ENCODE peak calls at places on chromosomes 5 and 9, in seven cellular contexts. E is MM.1S, F is bronchial epithelial cell, J is adipocyte, K is occipital lobe, T is posterior vena cava, W is KBM-7. U is an unnamed sample.

GRCh38 chr5:53373420-53374188 is 106.8 kb upstream of the FST start:
- DNase-seq in E (no peak), F (peak; percentile 62), J (no peak), K (no peak), T (no peak), W (peak; percentile 19), U (no peak)

GRCh38 chr5:98428806-98429205 is 344.7 kb upstream of the RGMB start:
- DNase-seq in E (peak; percentile 90), F (no peak), J (peak; percentile 87), K (no peak), T (no peak), W (no peak), U (no peak)

GRCh38 chr5:83453937-83454336 is 17.6 kb upstream of the VCAN start:
- DNase-seq in E (no peak), F (no peak), J (no peak), K (no peak), T (no peak), W (no peak), U (no peak)

GRCh38 chr5:176817864-176818377 is 7.6 kb downstream of the UNC5A start:
- DNase-seq in E (no peak), F (no peak), J (peak; percentile 34), K (no peak), T (peak; percentile 78), W (peak; percentile 52), U (no peak)

GRCh38 chr5:93359296-93359957 is 221.6 kb downstream of the NR2F1-AS1 start:
- DNase-seq in E (no peak), F (peak; percentile 84), J (peak; percentile 82), K (no peak), T (no peak), W (peak; percentile 23), U (no peak)

GRCh38 chr9:109966643-109967368 is 186.8 kb downstream of the PALM2AKAP2 start:
- DNase-seq in E (no peak), F (no peak), J (no peak), K (no peak), T (no peak), W (no peak), U (no peak)

GRCh38 chr5:149632311-149633251 is 51.3 kb downstream of the ARHGEF37 start:
- DNase-seq in E (no peak), F (peak; percentile 98), J (peak; percentile 44), K (no peak), T (no peak), W (no peak), U (no peak)

GRCh38 chr5:115472601-115473000 is 72.0 kb downstream of the FEM1C start:
- DNase-seq in E (no peak), F (no peak), J (no peak), K (no peak), T (no peak), W (peak; percentile 9), U (no peak)

GRCh38 chr5:23208959-23209431 is 298.4 kb upstream of the PRDM9 start:
- DNase-seq in E (peak; percentile 74), F (peak; percentile 73), J (peak; percentile 10), K (no peak), T (no peak), W (peak; percentile 87), U (peak; percentile 93)

GRCh38 chr9:89600831-89601230 is 4.0 kb upstream of the GADD45G start:
- DNase-seq in E (no peak), F (no peak), J (no peak), K (no peak), T (peak; percentile 61), W (no peak), U (no peak)

GRCh38 chr5:38603691-38604090 is 47.2 kb upstream of the LIFR start:
- DNase-seq in E (no peak), F (no peak), J (no peak), K (no peak), T (no peak), W (no peak), U (no peak)

GRCh38 chr5:14156611-14157493 is 13.7 kb downstream of the TRIO start:
- DNase-seq in E (no peak), F (peak; percentile 98), J (peak; percentile 91), K (no peak), T (no peak), W (peak; percentile 58), U (no peak)

GRCh38 chr5:5276471-5276870 is 136.3 kb downstream of the ADAMTS16 start:
- DNase-seq in E (no peak), F (no peak), J (no peak), K (no peak), T (no peak), W (no peak), U (no peak)

GRCh38 chr5:142012792-142013388 is at the start of gene GNPDA1:
- DNase-seq in E (peak; percentile 90), F (peak; percentile 53), J (peak; percentile 92), K (peak; percentile 66), T (peak; percentile 95), W (peak; percentile 33), U (peak; percentile 85)

GRCh38 chr9:132268725-132269352 is 85.9 kb downstream of the SETX start:
- DNase-seq in E (peak; percentile 70), F (peak; percentile 3), J (peak; percentile 82), K (peak; percentile 38), T (peak; percentile 86), W (peak; percentile 87), U (peak; percentile 89)

GRCh38 chr5:80569086-80569960 is 757 bp downstream of the ANKRD34B start:
- DNase-seq in E (no peak), F (no peak), J (peak; percentile 10), K (no peak), T (no peak), W (no peak), U (no peak)

GRCh38 chr5:88884435-88884877 is 1.5 kb upstream of the MEF2C start:
- DNase-seq in E (peak; percentile 51), F (peak; percentile 18), J (no peak), K (no peak), T (no peak), W (peak; percentile 83), U (peak; percentile 68)

GRCh38 chr9:33230756-33231691 is 8.9 kb upstream of the SPINK4 start:
- DNase-seq in E (peak; percentile 0), F (peak; percentile 75), J (no peak), K (no peak), T (no peak), W (no peak), U (no peak)

GRCh38 chr5:147578228-147579024 is 68.6 kb upstream of the DPYSL3 start:
- DNase-seq in E (peak; percentile 41), F (peak; percentile 59), J (peak; percentile 89), K (no peak), T (no peak), W (peak; percentile 29), U (peak; percentile 51)

GRCh38 chr5:99449786-99450185 is 521.0 kb upstream of the CHD1 start:
- DNase-seq in E (no peak), F (peak; percentile 7), J (no peak), K (no peak), T (no peak), W (peak; percentile 20), U (no peak)

GRCh38 chr9:121698627-121699270 is 47.3 kb downstream of the DAB2IP start:
- DNase-seq in E (no peak), F (no peak), J (peak; percentile 73), K (no peak), T (no peak), W (no peak), U (no peak)

GRCh38 chr5:174618589-174618988 is 105.8 kb upstream of the MSX2 start:
- DNase-seq in E (no peak), F (no peak), J (no peak), K (no peak), T (no peak), W (no peak), U (no peak)

GRCh38 chr5:40682431-40683017 is 2.8 kb downstream of the PTGER4 start:
- DNase-seq in E (no peak), F (no peak), J (no peak), K (no peak), T (no peak), W (no peak), U (no peak)

GRCh38 chr9:90641868-90642558 is 611 bp downstream of the DIRAS2 start:
- DNase-seq in E (no peak), F (no peak), J (no peak), K (peak; percentile 5), T (no peak), W (no peak), U (no peak)

GRCh38 chr5:53908752-53909151 is 348.3 kb downstream of the NDUFS4 start:
- DNase-seq in E (no peak), F (peak; percentile 80), J (no peak), K (no peak), T (no peak), W (no peak), U (no peak)

GRCh38 chr5:110112355-110112754 is 422.6 kb downstream of the MAN2A1 start:
- DNase-seq in E (no peak), F (no peak), J (no peak), K (no peak), T (no peak), W (no peak), U (no peak)

GRCh38 chr5:1068204-1068894 is 43.5 kb downstream of the SLC12A7 start:
- DNase-seq in E (no peak), F (no peak), J (no peak), K (no peak), T (no peak), W (no peak), U (no peak)

GRCh38 chr9:92486371-92486770 is 4.1 kb upstream of the ASPN start:
- DNase-seq in E (no peak), F (no peak), J (no peak), K (no peak), T (no peak), W (no peak), U (no peak)

GRCh38 chr9:3980771-3981170 is 319.1 kb downstream of the GLIS3 start:
- DNase-seq in E (no peak), F (peak; percentile 8), J (peak; percentile 56), K (no peak), T (no peak), W (no peak), U (no peak)

GRCh38 chr9:99859395-99859980 is 37.8 kb downstream of the NR4A3 start:
- DNase-seq in E (no peak), F (peak; percentile 58), J (no peak), K (no peak), T (no peak), W (no peak), U (no peak)

GRCh38 chr9:18396102-18396728 is 77.7 kb upstream of the ADAMTSL1 start:
- DNase-seq in E (no peak), F (peak; percentile 27), J (no peak), K (no peak), T (no peak), W (peak; percentile 8), U (peak; percentile 79)

GRCh38 chr9:4197548-4197947 is 102.3 kb downstream of the GLIS3 start:
- DNase-seq in E (peak; percentile 25), F (peak; percentile 12), J (no peak), K (no peak), T (no peak), W (peak; percentile 16), U (peak; percentile 74)

GRCh38 chr9:5453673-5454072 is 3.3 kb downstream of the CD274 start:
- DNase-seq in E (no peak), F (no peak), J (peak; percentile 31), K (no peak), T (no peak), W (no peak), U (no peak)

GRCh38 chr9:92763721-92764380 is 782 bp downstream of the BICD2 start:
- DNase-seq in E (peak; percentile 29), F (no peak), J (peak; percentile 57), K (no peak), T (no peak), W (peak; percentile 53), U (peak; percentile 77)